ENCODE peak calls at places on chromosomes 3 and 15, in four cellular contexts. X, C, M and W are unnamed samples.

GRCh38 chr15:46312133-46312740 is 677.4 kb downstream of the SQOR start:
- DNase-seq in C (peak; percentile 81), X (peak; percentile 58), M (no peak), W (no peak)

GRCh38 chr3:152267319-152267689 is 1.4 kb upstream of the MBNL1 start:
- DNase-seq in X (no peak), C (no peak), M (no peak), W (no peak)

GRCh38 chr15:52257734-52258062 is 37.9 kb downstream of the MYO5C start:
- DNase-seq in C (no peak), M (no peak), X (no peak), W (no peak)

GRCh38 chr3:129560269-129560787 is 17.4 kb downstream of the H1-8 start:
- DNase-seq in C (no peak), M (peak; percentile 91), X (peak; percentile 66), W (no peak)

GRCh38 chr3:197028711-197029510 is 706 bp downstream of the MELTF start:
- DNase-seq in C (peak; percentile 36), M (no peak), X (no peak), W (no peak)

GRCh38 chr3:117303446-117303845 is 593.9 kb downstream of the TUSC7 start:
- DNase-seq in X (no peak), C (no peak), M (no peak), W (no peak)

GRCh38 chr15:43440721-43441281 is 52.2 kb downstream of the TP53BP1 start:
- DNase-seq in X (peak; percentile 25), C (peak; percentile 94), M (no peak), W (peak; percentile 78)

GRCh38 chr3:128950223-128950938 is 43.5 kb downstream of the CFAP92 start:
- DNase-seq in M (no peak), X (no peak), C (peak; percentile 12), W (no peak)

GRCh38 chr3:159620873-159621272 is 367.8 kb upstream of the IL12A start:
- DNase-seq in X (no peak), C (peak; percentile 93), M (no peak), W (peak; percentile 37)

GRCh38 chr15:61075741-61076140 is 153.4 kb downstream of the RORA start:
- DNase-seq in C (no peak), X (no peak), M (no peak), W (no peak)

GRCh38 chr3:78322780-78323179 is 1282.9 kb downstream of the ROBO2 start:
- DNase-seq in C (no peak), X (no peak), M (no peak), W (no peak)

GRCh38 chr3:14524311-14524711 is 15.8 kb downstream of the GRIP2 start:
- DNase-seq in M (no peak), C (no peak), X (peak; percentile 79), W (no peak)

GRCh38 chr3:107235193-107235922 is 141.9 kb upstream of the CCDC54 start:
- DNase-seq in C (no peak), M (no peak), X (no peak), W (no peak)

GRCh38 chr15:93024716-93025624 is 64.0 kb downstream of the RGMA start:
- DNase-seq in C (no peak), M (no peak), X (no peak), W (no peak)

GRCh38 chr15:76994001-76994400 is 925 bp upstream of the PSTPIP1 start:
- DNase-seq in X (no peak), M (no peak), C (peak; percentile 45), W (peak; percentile 29)

GRCh38 chr3:61954097-61954528 is 392.7 kb downstream of the PTPRG start:
- DNase-seq in C (no peak), M (no peak), X (no peak), W (no peak)

GRCh38 chr15:43347114-43347513 is 16.7 kb upstream of the LCMT2 start:
- DNase-seq in C (no peak), X (no peak), M (no peak), W (no peak)

GRCh38 chr15:78212546-78213424 is 21.6 kb downstream of the ACSBG1 start:
- DNase-seq in X (peak; percentile 61), M (peak; percentile 78), C (peak; percentile 87), W (no peak)

GRCh38 chr15:74651251-74651741 is 35.7 kb downstream of the CLK3 start:
- DNase-seq in C (no peak), M (no peak), X (no peak), W (no peak)
- H3K27ac ChIP-seq in C (no peak overlapping the region), M (no peak overlapping the region), X (peak overlapping the region; percentile 20), W (peak overlapping the region; percentile 14)

DNA sequence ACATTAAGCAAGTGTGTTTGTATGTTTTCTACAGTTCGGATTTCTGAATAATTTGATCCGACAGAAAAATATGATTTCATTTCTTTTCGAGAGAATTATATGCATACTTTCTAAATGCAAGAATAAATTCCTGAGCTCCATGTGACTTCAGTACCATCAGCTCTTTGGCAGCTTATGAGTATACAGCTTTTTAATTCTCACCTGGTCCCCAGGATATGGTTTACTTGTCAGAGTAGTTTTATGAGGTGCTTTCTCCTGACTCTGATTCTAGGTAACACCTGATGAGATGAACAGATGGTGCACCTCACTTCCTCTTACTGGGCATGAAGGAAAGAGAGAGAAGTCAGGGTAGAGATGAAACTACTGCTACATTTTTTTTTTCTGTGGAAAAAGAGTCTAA is 3.1 kb downstream of the HGD start:
- DNase-seq in X (no peak), M (no peak), C (no peak), W (no peak)
- H3K27ac ChIP-seq in X (no peak overlapping the region), M (no peak overlapping the region), C (peak overlapping the region; percentile 28), W (peak overlapping the region; percentile 2)

GRCh38 chr3:123105201-123106189 is 38.7 kb downstream of the PDIA5 start:
- DNase-seq in X (no peak), M (no peak), C (no peak), W (no peak)

GRCh38 chr3:123102249-123102648 is 35.4 kb downstream of the PDIA5 start:
- DNase-seq in X (no peak), M (no peak), C (no peak), W (no peak)

GRCh38 chr3:123104550-123104949 is 37.7 kb downstream of the PDIA5 start:
- DNase-seq in C (peak; percentile 44), M (no peak), X (no peak), W (no peak)

GRCh38 chr3:123100192-123100776 is 33.5 kb downstream of the PDIA5 start:
- DNase-seq in X (no peak), C (no peak), M (no peak), W (no peak)

GRCh38 chr3:123102826-123103225 is 36.0 kb downstream of the PDIA5 start:
- DNase-seq in M (no peak), X (no peak), C (no peak), W (no peak)
- H3K27ac ChIP-seq in M (no peak overlapping the region), X (no peak overlapping the region), C (no peak overlapping the region), W (no peak overlapping the region)

DNA sequence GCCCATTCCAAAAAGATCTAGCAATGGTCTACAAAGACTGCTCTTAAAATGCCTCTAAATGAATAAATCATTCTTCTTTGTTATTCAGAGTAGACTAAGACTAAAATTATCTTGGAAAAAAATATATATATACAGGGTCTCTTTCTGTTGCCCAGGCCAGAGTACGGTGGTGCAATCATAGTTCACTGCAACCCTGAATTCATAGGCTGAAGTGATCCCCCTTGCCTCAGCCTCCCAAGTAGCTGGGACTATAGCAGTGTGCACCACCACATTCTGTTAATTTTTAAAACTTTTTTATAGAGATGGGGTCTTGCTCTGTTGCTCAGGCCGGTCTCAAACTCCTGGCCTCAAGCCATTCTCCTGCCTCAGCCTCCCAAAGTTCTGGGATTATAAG is 18.7 kb downstream of the WWTR1 start:
- DNase-seq in M (no peak), C (no peak), X (no peak), W (no peak)
- H3K27ac ChIP-seq in M (peak overlapping the region; percentile 11), C (no peak overlapping the region), X (peak overlapping the region; percentile 51), W (peak overlapping the region; percentile 5)

GRCh38 chr15:65558336-65558735 is 28.1 kb downstream of the HACD3 start:
- DNase-seq in C (no peak), M (no peak), X (no peak), W (no peak)
- H3K27ac ChIP-seq in C (no peak overlapping the region), M (no peak overlapping the region), X (no peak overlapping the region), W (no peak overlapping the region)

GRCh38 chr3:123602325-123602724 is 17.5 kb upstream of the HACD2 start:
- DNase-seq in X (no peak), M (no peak), C (peak; percentile 98), W (peak; percentile 68)

GRCh38 chr3:123606527-123606926 is 21.7 kb upstream of the HACD2 start:
- DNase-seq in M (no peak), C (no peak), X (no peak), W (no peak)

GRCh38 chr3:123609063-123609462 is 24.2 kb upstream of the HACD2 start:
- DNase-seq in M (no peak), X (no peak), C (no peak), W (no peak)

GRCh38 chr3:123608263-123608937 is 23.5 kb upstream of the HACD2 start:
- DNase-seq in M (no peak), C (no peak), X (no peak), W (no peak)

GRCh38 chr3:123605789-123606234 is 21.0 kb upstream of the HACD2 start:
- DNase-seq in M (no peak), X (no peak), C (peak; percentile 73), W (no peak)
- H3K27ac ChIP-seq in M (no peak overlapping the region), X (no peak overlapping the region), C (peak overlapping the region; percentile 63), W (peak overlapping the region; percentile 90)

DNA sequence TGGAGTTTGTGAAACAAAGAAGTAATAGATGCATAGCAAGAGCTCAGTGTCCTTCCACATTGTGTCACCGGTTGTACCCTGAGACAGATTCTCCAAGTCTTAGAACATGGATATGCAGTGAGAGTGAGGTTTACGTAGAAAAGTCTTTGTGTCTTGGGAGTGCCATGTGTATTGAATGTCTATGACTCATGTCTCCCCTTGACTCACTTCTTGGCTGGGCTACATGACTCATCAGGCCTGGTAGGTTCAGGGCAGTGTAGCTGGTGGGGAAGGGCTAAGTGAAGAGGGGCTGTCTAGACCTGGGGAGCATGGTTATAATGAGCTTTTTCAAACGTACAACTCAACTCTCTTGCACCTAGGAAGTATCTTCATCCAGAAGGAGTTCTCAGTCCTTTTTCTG is 167.4 kb downstream of the GAP43 start:
- DNase-seq in M (no peak), X (no peak), C (peak; percentile 98), W (peak; percentile 95)
- H3K27ac ChIP-seq in M (no peak overlapping the region), X (no peak overlapping the region), C (peak overlapping the region; percentile 93), W (peak overlapping the region; percentile 83)

GRCh38 chr3:13406200-13406599 is 13.9 kb downstream of the NUP210 start:
- DNase-seq in X (no peak), M (no peak), C (no peak), W (no peak)

GRCh38 chr3:13405614-13406013 is 14.5 kb downstream of the NUP210 start:
- DNase-seq in M (no peak), X (no peak), C (peak; percentile 66), W (no peak)

GRCh38 chr3:13404625-13405452 is 15.3 kb downstream of the NUP210 start:
- DNase-seq in M (no peak), X (no peak), C (no peak), W (no peak)

GRCh38 chr3:13403213-13403817 is 16.8 kb downstream of the NUP210 start:
- DNase-seq in M (no peak), C (no peak), X (no peak), W (no peak)

GRCh38 chr3:13403818-13404216 is 16.3 kb downstream of the NUP210 start:
- DNase-seq in C (no peak), X (no peak), M (no peak), W (no peak)
- H3K27ac ChIP-seq in C (no peak overlapping the region), X (no peak overlapping the region), M (no peak overlapping the region), W (no peak overlapping the region)

GRCh38 chr3:150106752-150107428 is 136.2 kb upstream of the PFN2 start:
- DNase-seq in M (no peak), X (no peak), C (peak; percentile 81), W (no peak)
- H3K27ac ChIP-seq in M (no peak overlapping the region), X (no peak overlapping the region), C (peak overlapping the region; percentile 36), W (no peak overlapping the region)